ENCODE peak calls at places on chromosomes 16 and 17, in eight cellular contexts. One of them, this sample, is unnamed.

GRCh38 chr17:10135539-10136257 is 62.7 kb downstream of the GAS7 start:
- DNase-seq in fibroblast of lung: peak; percentile 34
- DNase-seq in fibroblast of pulmonary artery: peak; percentile 46
- DNase-seq in body of pancreas: peak; percentile 41
- DNase-seq in astrocyte of the spinal cord: peak; percentile 42
- DNase-seq in omental fat pad: no peak
- DNase-seq in H9: no peak
- DNase-seq in progenitor cell of endocrine pancreas: no peak
- DNase-seq in this sample: no peak

GRCh38 chr17:700504-701094 is 14.0 kb downstream of the VPS53 start:
- DNase-seq in fibroblast of lung: peak; percentile 64
- DNase-seq in fibroblast of pulmonary artery: peak; percentile 63
- DNase-seq in body of pancreas: no peak
- DNase-seq in astrocyte of the spinal cord: peak; percentile 29
- DNase-seq in omental fat pad: no peak
- DNase-seq in H9: no peak
- DNase-seq in progenitor cell of endocrine pancreas: no peak
- DNase-seq in this sample: peak; percentile 69

GRCh38 chr17:6471531-6472465 is 27.5 kb downstream of the PIMREG start:
- DNase-seq in fibroblast of lung: peak; percentile 67
- DNase-seq in fibroblast of pulmonary artery: peak; percentile 82
- DNase-seq in body of pancreas: no peak
- DNase-seq in astrocyte of the spinal cord: peak; percentile 57
- DNase-seq in omental fat pad: peak; percentile 27
- DNase-seq in H9: no peak
- DNase-seq in progenitor cell of endocrine pancreas: no peak
- DNase-seq in this sample: no peak

GRCh38 chr17:57756941-57757340 is 11.8 kb upstream of the CCDC182 start:
- DNase-seq in fibroblast of lung: no peak
- DNase-seq in fibroblast of pulmonary artery: no peak
- DNase-seq in body of pancreas: no peak
- DNase-seq in astrocyte of the spinal cord: no peak
- DNase-seq in omental fat pad: no peak
- DNase-seq in H9: no peak
- DNase-seq in progenitor cell of endocrine pancreas: no peak
- DNase-seq in this sample: no peak

GRCh38 chr17:5629133-5629532 is 44.8 kb upstream of the NLRP1 start:
- DNase-seq in fibroblast of lung: no peak
- DNase-seq in fibroblast of pulmonary artery: no peak
- DNase-seq in body of pancreas: no peak
- DNase-seq in astrocyte of the spinal cord: no peak
- DNase-seq in omental fat pad: no peak
- DNase-seq in H9: no peak
- DNase-seq in progenitor cell of endocrine pancreas: no peak
- DNase-seq in this sample: no peak

GRCh38 chr16:75320435-75320834 is 69.0 kb upstream of the BCAR1 start:
- DNase-seq in fibroblast of lung: no peak
- DNase-seq in fibroblast of pulmonary artery: no peak
- DNase-seq in body of pancreas: no peak
- DNase-seq in astrocyte of the spinal cord: no peak
- DNase-seq in omental fat pad: no peak
- DNase-seq in H9: no peak
- DNase-seq in progenitor cell of endocrine pancreas: no peak
- DNase-seq in this sample: peak; percentile 33

GRCh38 chr17:7281953-7282751 is 634 bp downstream of the SLC2A4 start:
- DNase-seq in fibroblast of lung: no peak
- DNase-seq in fibroblast of pulmonary artery: no peak
- DNase-seq in body of pancreas: peak; percentile 31
- DNase-seq in astrocyte of the spinal cord: no peak
- DNase-seq in omental fat pad: no peak
- DNase-seq in H9: peak; percentile 64
- DNase-seq in progenitor cell of endocrine pancreas: peak; percentile 26
- DNase-seq in this sample: peak; percentile 14

GRCh38 chr17:2449486-2449885 is 48.6 kb upstream of the MNT start:
- DNase-seq in fibroblast of lung: no peak
- DNase-seq in fibroblast of pulmonary artery: no peak
- DNase-seq in body of pancreas: no peak
- DNase-seq in astrocyte of the spinal cord: no peak
- DNase-seq in omental fat pad: no peak
- DNase-seq in H9: no peak
- DNase-seq in progenitor cell of endocrine pancreas: no peak
- DNase-seq in this sample: no peak

GRCh38 chr16:27234171-27234570 is 30.8 kb downstream of the KDM8 start:
- DNase-seq in fibroblast of lung: no peak
- DNase-seq in fibroblast of pulmonary artery: no peak
- DNase-seq in body of pancreas: no peak
- DNase-seq in astrocyte of the spinal cord: no peak
- DNase-seq in omental fat pad: no peak
- DNase-seq in H9: no peak
- DNase-seq in progenitor cell of endocrine pancreas: no peak
- DNase-seq in this sample: no peak

GRCh38 chr16:77322757-77323156 is 112.1 kb downstream of the ADAMTS18 start:
- DNase-seq in fibroblast of lung: no peak
- DNase-seq in fibroblast of pulmonary artery: no peak
- DNase-seq in body of pancreas: no peak
- DNase-seq in astrocyte of the spinal cord: no peak
- DNase-seq in omental fat pad: no peak
- DNase-seq in H9: no peak
- DNase-seq in progenitor cell of endocrine pancreas: no peak
- DNase-seq in this sample: no peak

GRCh38 chr16:11302977-11303376 is 21.8 kb upstream of the PRM1 start:
- DNase-seq in fibroblast of lung: no peak
- DNase-seq in fibroblast of pulmonary artery: no peak
- DNase-seq in body of pancreas: peak; percentile 35
- DNase-seq in astrocyte of the spinal cord: no peak
- DNase-seq in omental fat pad: no peak
- DNase-seq in H9: no peak
- DNase-seq in progenitor cell of endocrine pancreas: no peak
- DNase-seq in this sample: no peak

GRCh38 chr17:36978810-36979584 is 30.2 kb downstream of the AATF start:
- DNase-seq in fibroblast of lung: peak; percentile 11
- DNase-seq in fibroblast of pulmonary artery: peak; percentile 9
- DNase-seq in body of pancreas: no peak
- DNase-seq in astrocyte of the spinal cord: no peak
- DNase-seq in omental fat pad: no peak
- DNase-seq in H9: no peak
- DNase-seq in progenitor cell of endocrine pancreas: no peak
- DNase-seq in this sample: no peak

GRCh38 chr17:28849281-28849680 is 5.5 kb upstream of the ERAL1 start:
- DNase-seq in fibroblast of lung: peak; percentile 5
- DNase-seq in fibroblast of pulmonary artery: no peak
- DNase-seq in body of pancreas: no peak
- DNase-seq in astrocyte of the spinal cord: no peak
- DNase-seq in omental fat pad: no peak
- DNase-seq in H9: no peak
- DNase-seq in progenitor cell of endocrine pancreas: no peak
- DNase-seq in this sample: no peak
- TF ChIP-seq CTCF in fibroblast of lung: no peak
- TF ChIP-seq CTCF in fibroblast of pulmonary artery: no peak
- TF ChIP-seq CTCF in body of pancreas: no peak
- TF ChIP-seq CTCF in astrocyte of the spinal cord: no peak
- TF ChIP-seq CTCF in omental fat pad: no peak
- TF ChIP-seq CTCF in H9: no peak
- TF ChIP-seq CTCF in progenitor cell of endocrine pancreas: no peak
- TF ChIP-seq CTCF in this sample: no peak

GRCh38 chr17:38460082-38460715 is 31.9 kb downstream of the ARHGAP23 start:
- DNase-seq in fibroblast of lung: no peak
- DNase-seq in fibroblast of pulmonary artery: no peak
- DNase-seq in body of pancreas: no peak
- DNase-seq in astrocyte of the spinal cord: no peak
- DNase-seq in omental fat pad: no peak
- DNase-seq in H9: no peak
- DNase-seq in progenitor cell of endocrine pancreas: no peak
- DNase-seq in this sample: no peak

GRCh38 chr17:38461683-38462082 is 33.4 kb downstream of the ARHGAP23 start:
- DNase-seq in fibroblast of lung: no peak
- DNase-seq in fibroblast of pulmonary artery: no peak
- DNase-seq in body of pancreas: no peak
- DNase-seq in astrocyte of the spinal cord: no peak
- DNase-seq in omental fat pad: no peak
- DNase-seq in H9: no peak
- DNase-seq in progenitor cell of endocrine pancreas: no peak
- DNase-seq in this sample: no peak

GRCh38 chr17:38458521-38458920 is 30.3 kb downstream of the ARHGAP23 start:
- DNase-seq in fibroblast of lung: no peak
- DNase-seq in fibroblast of pulmonary artery: no peak
- DNase-seq in body of pancreas: no peak
- DNase-seq in astrocyte of the spinal cord: no peak
- DNase-seq in omental fat pad: no peak
- DNase-seq in H9: no peak
- DNase-seq in progenitor cell of endocrine pancreas: no peak
- DNase-seq in this sample: no peak

GRCh38 chr17:38459556-38459955 is 31.3 kb downstream of the ARHGAP23 start:
- DNase-seq in fibroblast of lung: no peak
- DNase-seq in fibroblast of pulmonary artery: no peak
- DNase-seq in body of pancreas: no peak
- DNase-seq in astrocyte of the spinal cord: no peak
- DNase-seq in omental fat pad: no peak
- DNase-seq in H9: no peak
- DNase-seq in progenitor cell of endocrine pancreas: no peak
- DNase-seq in this sample: no peak

DNA sequence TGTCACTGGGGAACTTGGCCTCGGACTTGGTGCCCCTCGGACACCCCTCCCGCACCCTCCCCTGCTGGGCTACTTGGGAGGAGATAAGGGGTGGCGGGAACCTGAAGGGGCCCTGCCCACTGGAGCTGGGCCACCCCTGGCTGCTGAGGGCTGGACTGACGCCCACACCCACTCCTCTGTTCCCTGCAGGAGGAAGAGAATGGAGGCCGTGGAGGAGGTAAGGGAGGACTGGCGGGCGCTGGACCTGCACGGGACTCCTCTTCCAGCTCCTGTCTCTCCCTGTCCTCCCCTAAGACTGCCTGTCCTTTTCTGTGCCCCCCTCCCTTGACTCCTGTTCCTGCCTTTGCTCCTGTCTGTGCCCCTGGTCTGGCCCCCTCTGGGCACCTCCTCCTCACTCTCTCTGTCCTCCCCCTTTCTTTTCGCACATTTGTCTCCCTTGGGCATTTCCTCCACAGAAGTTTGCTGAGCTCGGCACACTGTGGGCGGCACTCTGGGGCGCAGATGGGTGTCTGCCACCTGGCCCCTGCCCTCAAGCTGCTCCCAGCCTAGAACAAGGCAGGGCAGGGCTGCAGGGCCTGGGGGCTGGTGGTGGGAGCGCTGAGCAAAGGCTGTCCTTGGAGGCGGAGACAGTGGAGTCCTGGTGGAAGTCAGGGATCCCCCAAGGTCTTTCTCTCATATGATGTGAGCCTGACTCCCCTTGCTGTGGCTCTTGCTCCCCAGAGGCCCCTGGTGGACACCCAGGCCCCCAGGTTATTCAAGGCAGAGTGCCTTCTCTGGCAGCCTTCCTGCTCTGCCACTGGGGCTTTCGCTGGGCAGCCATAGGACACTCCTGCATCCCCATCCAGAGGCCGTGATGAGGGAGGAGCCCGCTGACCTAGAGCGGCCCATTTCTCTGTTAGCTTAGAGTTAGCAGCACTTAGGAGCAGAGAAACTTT is 32.7 kb downstream of the ARHGAP23 start:
- DNase-seq in fibroblast of lung: no peak
- DNase-seq in fibroblast of pulmonary artery: no peak
- DNase-seq in body of pancreas: no peak
- DNase-seq in astrocyte of the spinal cord: no peak
- DNase-seq in omental fat pad: no peak
- DNase-seq in H9: no peak
- DNase-seq in progenitor cell of endocrine pancreas: no peak
- DNase-seq in this sample: no peak
- TF ChIP-seq CTCF in fibroblast of lung: no peak
- TF ChIP-seq CTCF in fibroblast of pulmonary artery: no peak
- TF ChIP-seq CTCF in body of pancreas: no peak
- TF ChIP-seq CTCF in astrocyte of the spinal cord: no peak
- TF ChIP-seq CTCF in omental fat pad: no peak
- TF ChIP-seq CTCF in H9: no peak
- TF ChIP-seq CTCF in progenitor cell of endocrine pancreas: no peak
- TF ChIP-seq CTCF in this sample: no peak

GRCh38 chr16:14302399-14303181 is 231.5 kb downstream of the MRTFB start:
- DNase-seq in fibroblast of lung: no peak
- DNase-seq in fibroblast of pulmonary artery: no peak
- DNase-seq in body of pancreas: no peak
- DNase-seq in astrocyte of the spinal cord: no peak
- DNase-seq in omental fat pad: no peak
- DNase-seq in H9: peak; percentile 49
- DNase-seq in progenitor cell of endocrine pancreas: peak; percentile 37
- DNase-seq in this sample: peak; percentile 74
- TF ChIP-seq CTCF in fibroblast of lung: no peak
- TF ChIP-seq CTCF in fibroblast of pulmonary artery: no peak
- TF ChIP-seq CTCF in body of pancreas: no peak
- TF ChIP-seq CTCF in astrocyte of the spinal cord: no peak
- TF ChIP-seq CTCF in omental fat pad: no peak
- TF ChIP-seq CTCF in H9: no peak
- TF ChIP-seq CTCF in progenitor cell of endocrine pancreas: no peak
- TF ChIP-seq CTCF in this sample: no peak

GRCh38 chr16:4313563-4314531 is 2.0 kb upstream of the GLIS2 start:
- DNase-seq in fibroblast of lung: peak; percentile 34
- DNase-seq in fibroblast of pulmonary artery: no peak
- DNase-seq in body of pancreas: peak; percentile 90
- DNase-seq in astrocyte of the spinal cord: peak; percentile 15
- DNase-seq in omental fat pad: no peak
- DNase-seq in H9: peak; percentile 84
- DNase-seq in progenitor cell of endocrine pancreas: peak; percentile 77
- DNase-seq in this sample: peak; percentile 87

GRCh38 chr16:4316103-4316731 is 350 bp downstream of the GLIS2 start:
- DNase-seq in fibroblast of lung: no peak
- DNase-seq in fibroblast of pulmonary artery: no peak
- DNase-seq in body of pancreas: no peak
- DNase-seq in astrocyte of the spinal cord: peak; percentile 26
- DNase-seq in omental fat pad: no peak
- DNase-seq in H9: no peak
- DNase-seq in progenitor cell of endocrine pancreas: no peak
- DNase-seq in this sample: no peak

GRCh38 chr16:4315185-4316102 is at the start of gene GLIS2:
- DNase-seq in fibroblast of lung: peak; percentile 86
- DNase-seq in fibroblast of pulmonary artery: peak; percentile 85
- DNase-seq in body of pancreas: peak; percentile 80
- DNase-seq in astrocyte of the spinal cord: peak; percentile 84
- DNase-seq in omental fat pad: no peak
- DNase-seq in H9: peak; percentile 88
- DNase-seq in progenitor cell of endocrine pancreas: peak; percentile 78
- DNase-seq in this sample: peak; percentile 87

GRCh38 chr16:4316732-4317461 is 1.0 kb downstream of the GLIS2 start:
- DNase-seq in fibroblast of lung: peak; percentile 40
- DNase-seq in fibroblast of pulmonary artery: no peak
- DNase-seq in body of pancreas: peak; percentile 90
- DNase-seq in astrocyte of the spinal cord: peak; percentile 39
- DNase-seq in omental fat pad: no peak
- DNase-seq in H9: no peak
- DNase-seq in progenitor cell of endocrine pancreas: no peak
- DNase-seq in this sample: no peak

DNA sequence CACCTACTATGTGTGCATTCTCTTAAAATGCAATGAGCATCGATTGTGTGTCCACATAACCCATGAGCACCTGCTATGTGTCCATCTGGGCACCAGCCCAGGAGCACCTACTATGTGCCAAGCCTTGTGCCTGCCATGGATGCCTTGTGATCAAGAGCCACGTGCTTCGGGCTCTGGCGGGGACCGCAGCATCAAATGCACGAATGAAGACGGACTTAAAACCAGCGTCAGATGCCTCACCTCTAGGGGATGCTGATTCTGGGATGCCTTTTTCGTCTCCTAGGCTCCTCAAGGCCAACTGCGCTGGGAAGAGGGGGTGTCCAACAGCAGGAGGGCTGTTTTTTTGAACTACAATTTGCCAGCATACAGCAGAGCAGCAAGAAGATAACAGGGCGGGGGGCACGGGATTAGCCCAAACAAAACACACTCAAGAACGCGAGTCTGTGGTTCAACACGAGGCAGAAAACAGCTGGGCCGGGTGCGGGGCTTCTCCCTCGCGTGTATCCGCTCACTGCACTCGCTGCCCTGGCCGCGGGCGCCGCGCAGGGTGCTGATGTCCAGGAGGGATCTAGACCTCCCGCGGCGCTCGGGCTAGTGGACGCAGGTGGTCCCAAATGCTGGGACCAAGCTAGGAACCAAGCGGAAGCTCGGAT is 1.2 kb upstream of the GLIS2 start:
- DNase-seq in fibroblast of lung: peak; percentile 52
- DNase-seq in fibroblast of pulmonary artery: peak; percentile 52
- DNase-seq in body of pancreas: peak; percentile 47
- DNase-seq in astrocyte of the spinal cord: peak; percentile 55
- DNase-seq in omental fat pad: no peak
- DNase-seq in H9: peak; percentile 66
- DNase-seq in progenitor cell of endocrine pancreas: no peak
- DNase-seq in this sample: no peak
- TF ChIP-seq CTCF in fibroblast of lung: peak; percentile 15
- TF ChIP-seq CTCF in fibroblast of pulmonary artery: no peak
- TF ChIP-seq CTCF in body of pancreas: no peak
- TF ChIP-seq CTCF in astrocyte of the spinal cord: no peak
- TF ChIP-seq CTCF in omental fat pad: no peak
- TF ChIP-seq CTCF in H9: no peak
- TF ChIP-seq CTCF in progenitor cell of endocrine pancreas: no peak
- TF ChIP-seq CTCF in this sample: no peak